ENCODE peak calls at places on chromosomes 5 and 9, in five cellular contexts. E, M, G, Z and T are unnamed samples.

GRCh38 chr9:36623280-36623679 is 50.6 kb downstream of the MELK start:
- DNase-seq in G (no peak), M (no peak), Z (no peak), E (peak; percentile 54), T (peak; percentile 31)

GRCh38 chr5:60102961-60103683 is 209.6 kb upstream of the PDE4D start:
- DNase-seq in E (no peak), M (no peak), Z (no peak), G (no peak), T (peak; percentile 69)

GRCh38 chr9:121610638-121610953 is 40.8 kb upstream of the DAB2IP start:
- DNase-seq in G (no peak), E (no peak), Z (no peak), M (no peak), T (no peak)

GRCh38 chr5:141040093-141040762 is 10.9 kb upstream of the PCDHB1 start:
- DNase-seq in M (peak; percentile 74), E (no peak), Z (peak; percentile 63), G (no peak), T (peak; percentile 80)

GRCh38 chr5:32551194-32551593 is 34.2 kb upstream of the SUB1 start:
- DNase-seq in G (no peak), E (no peak), Z (no peak), M (no peak), T (no peak)

GRCh38 chr9:36779582-36779981 is 206.9 kb downstream of the MELK start:
- DNase-seq in M (no peak), Z (no peak), E (no peak), G (no peak), T (no peak)

GRCh38 chr9:90961375-90961774 is 159.8 kb downstream of the SYK start:
- DNase-seq in E (peak; percentile 20), M (no peak), G (no peak), Z (no peak), T (no peak)

GRCh38 chr9:114988962-114989599 is 58.7 kb upstream of the TNFSF8 start:
- DNase-seq in E (no peak), Z (no peak), G (peak; percentile 75), M (no peak), T (peak; percentile 54)

GRCh38 chr5:53568868-53569267 is 8.4 kb downstream of the NDUFS4 start:
- DNase-seq in M (no peak), G (no peak), Z (no peak), E (peak; percentile 23), T (no peak)

GRCh38 chr5:149162401-149163084 is 21.2 kb downstream of the ABLIM3 start:
- DNase-seq in G (no peak), M (no peak), Z (no peak), E (peak; percentile 74), T (peak; percentile 66)

GRCh38 chr5:157463081-157463480 is 3.1 kb downstream of the NIPAL4 start:
- DNase-seq in G (no peak), Z (no peak), M (no peak), E (no peak), T (peak; percentile 66)

GRCh38 chr9:5892456-5893133 is 1.9 kb downstream of the MLANA start:
- DNase-seq in M (no peak), G (no peak), E (no peak), Z (no peak), T (peak; percentile 83)

GRCh38 chr9:121609845-121610637 is 41.4 kb upstream of the DAB2IP start:
- DNase-seq in E (peak; percentile 92), M (no peak), G (peak; percentile 85), Z (no peak), T (peak; percentile 65)

GRCh38 chr9:34403554-34404380 is 27.1 kb upstream of the MYORG start:
- DNase-seq in M (peak; percentile 70), Z (no peak), G (peak; percentile 87), E (peak; percentile 68), T (peak; percentile 78)

GRCh38 chr9:137064027-137064879 is 6.1 kb downstream of the SAPCD2 start:
- DNase-seq in G (peak; percentile 74), M (no peak), E (no peak), Z (no peak), T (peak; percentile 36)

GRCh38 chr9:113508111-113508749 is 44.7 kb downstream of the RGS3 start:
- DNase-seq in E (no peak), M (no peak), G (no peak), Z (no peak), T (no peak)

GRCh38 chr9:13524245-13524644 is 244.8 kb upstream of the MPDZ start:
- DNase-seq in E (peak; percentile 22), M (no peak), G (peak; percentile 25), Z (no peak), T (peak; percentile 20)

GRCh38 chr5:149037819-149038218 is 25.0 kb downstream of the SH3TC2 start:
- DNase-seq in M (no peak), Z (no peak), G (no peak), E (no peak), T (no peak)

GRCh38 chr5:40409600-40409999 is 270.1 kb upstream of the PTGER4 start:
- DNase-seq in G (no peak), M (no peak), E (no peak), Z (no peak), T (no peak)

DNA sequence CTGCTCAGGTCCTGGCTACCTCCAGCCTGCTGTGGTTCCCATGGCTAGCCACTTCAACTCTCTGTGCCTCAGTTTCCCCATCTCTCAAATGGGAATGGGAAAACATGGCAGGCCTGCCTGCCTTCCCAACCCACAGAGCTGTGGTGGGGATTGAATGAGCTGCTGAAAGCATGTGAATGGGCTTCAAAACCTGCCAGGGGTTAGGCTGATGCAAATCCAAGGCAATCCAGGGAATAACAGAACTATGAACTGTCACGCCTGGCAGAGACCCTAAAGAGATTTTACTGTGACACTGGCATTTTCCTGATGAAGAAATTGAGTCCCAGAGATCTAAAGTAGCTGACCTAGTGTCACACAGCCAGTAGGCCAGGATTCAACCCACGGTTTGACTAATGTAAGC is 29.9 kb upstream of the TCF7 start:
- DNase-seq in E (no peak), G (no peak), M (no peak), Z (no peak), T (no peak)
- H3K14ac ChIP-seq in E (no peak overlapping the region), G (no peak overlapping the region), M (no peak overlapping the region), Z (no peak overlapping the region), T (peak overlapping the region; percentile 62)

GRCh38 chr9:132582276-132582785 is at the start of gene BARHL1:
- DNase-seq in E (no peak), G (no peak), Z (no peak), M (no peak), T (no peak)
- H3K4me3 ChIP-seq in E (peak within 1 kb of the TSS; percentile 14), G (no peak within 1 kb of the TSS), Z (peak within 1 kb of the TSS; percentile 16), M (no peak within 1 kb of the TSS), T (no peak within 1 kb of the TSS)

GRCh38 chr9:33227013-33227398 is 13.0 kb upstream of the SPINK4 start:
- DNase-seq in G (peak; percentile 47), M (no peak), E (no peak), Z (no peak), T (no peak)

GRCh38 chr9:33228606-33229005 is 11.4 kb upstream of the SPINK4 start:
- DNase-seq in M (no peak), E (no peak), Z (no peak), G (no peak), T (no peak)

GRCh38 chr9:33227741-33228140 is 12.2 kb upstream of the SPINK4 start:
- DNase-seq in E (no peak), M (no peak), G (no peak), Z (no peak), T (no peak)

GRCh38 chr9:33230756-33231691 is 8.9 kb upstream of the SPINK4 start:
- DNase-seq in M (no peak), G (peak; percentile 89), Z (no peak), E (no peak), T (peak; percentile 25)

DNA sequence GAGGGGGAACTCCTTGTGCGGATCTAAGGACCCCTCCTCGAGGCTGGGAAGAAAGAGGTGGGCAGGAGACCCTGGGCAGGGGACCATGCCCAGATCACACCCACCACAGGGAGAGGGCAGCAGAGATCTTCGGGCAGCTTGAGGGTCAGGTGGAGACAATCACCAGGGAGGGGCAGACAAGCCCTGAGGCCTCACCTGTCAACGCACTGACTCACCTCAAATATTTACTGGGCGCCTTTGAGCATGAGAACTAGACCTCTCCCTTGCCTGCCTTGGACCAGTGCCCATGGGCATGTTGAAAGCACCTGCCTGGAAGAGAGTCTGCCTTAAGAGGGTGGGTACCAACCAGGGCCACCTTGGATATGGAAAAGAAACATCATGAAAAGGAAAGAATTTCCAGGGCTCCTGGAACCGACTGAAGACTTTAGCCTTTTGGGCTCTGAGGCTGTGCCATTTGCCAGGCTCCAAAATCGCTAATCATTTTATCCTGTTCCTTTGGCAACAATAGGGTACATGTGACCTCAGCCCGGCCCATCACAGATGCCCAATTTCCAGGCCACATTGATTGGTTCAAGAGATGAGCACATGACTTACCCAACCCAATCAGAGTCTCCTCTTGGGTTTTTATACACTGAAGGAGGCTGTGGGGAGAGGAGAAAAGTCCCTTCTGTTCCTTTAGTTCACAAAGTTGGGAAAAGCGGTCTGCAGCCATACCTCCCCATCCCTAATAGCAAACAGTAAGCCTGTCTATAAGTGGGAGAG is 10.4 kb upstream of the SPINK4 start:
- DNase-seq in Z (no peak), E (no peak), G (peak; percentile 89), M (no peak), T (no peak)
- H3K27ac ChIP-seq in Z (no peak overlapping the region), E (no peak overlapping the region), G (no peak overlapping the region), M (no peak overlapping the region), T (no peak overlapping the region)

GRCh38 chr5:893137-893506 is 438 bp downstream of the TRIP13 start:
- DNase-seq in E (no peak), G (no peak), Z (no peak), M (no peak), T (no peak)
- H3K14ac ChIP-seq in E (no peak overlapping the region), G (peak overlapping the region; percentile 93), Z (no peak overlapping the region), M (no peak overlapping the region), T (no peak overlapping the region)

DNA sequence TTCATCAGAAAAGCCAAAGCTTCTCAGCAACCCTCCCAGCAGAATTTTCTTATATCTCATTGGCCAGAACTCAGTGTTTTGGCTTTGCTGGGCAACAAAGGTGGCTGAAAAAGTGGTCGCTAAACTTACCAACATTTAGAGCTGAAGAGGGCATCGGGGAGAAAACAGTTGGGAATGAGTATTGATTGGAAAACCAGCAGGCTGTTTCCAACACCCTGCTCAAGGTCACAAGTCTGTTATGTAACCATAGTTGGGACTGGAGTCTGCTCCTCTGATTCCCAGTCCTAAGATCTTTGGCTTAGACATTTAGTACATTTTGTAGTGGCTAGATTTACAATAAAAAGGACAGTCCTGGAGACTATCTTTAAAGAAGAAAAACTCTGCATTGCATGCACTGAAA is 17.1 kb downstream of the IL12B start:
- DNase-seq in G (no peak), Z (no peak), M (no peak), E (no peak), T (no peak)
- H3K4me3 ChIP-seq in G (no peak overlapping the region), Z (no peak overlapping the region), M (no peak overlapping the region), E (no peak overlapping the region), T (no peak overlapping the region)

DNA sequence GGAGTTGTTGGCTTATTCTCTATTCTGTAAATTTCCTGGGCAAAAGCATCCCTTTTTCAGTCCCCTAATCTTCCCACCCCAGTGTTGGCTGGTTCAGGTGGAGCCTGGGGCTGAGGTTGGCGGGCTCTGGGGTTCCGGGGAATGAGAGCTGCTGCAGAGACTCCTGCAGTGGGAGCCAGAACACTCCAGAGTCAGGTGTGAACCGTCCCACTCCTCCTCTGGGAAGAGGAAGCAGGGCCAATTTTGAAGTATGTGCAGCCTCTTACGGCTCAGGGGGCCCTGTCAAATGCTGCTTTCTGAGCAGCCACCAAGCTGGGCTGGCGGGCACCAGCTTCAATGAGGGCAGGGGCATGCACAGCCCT is 42.9 kb downstream of the JADE2 start:
- DNase-seq in E (no peak), Z (no peak), G (no peak), M (no peak), T (no peak)
- H3K27ac ChIP-seq in E (no peak overlapping the region), Z (no peak overlapping the region), G (no peak overlapping the region), M (no peak overlapping the region), T (no peak overlapping the region)